ENCODE peak calls at places on chromosome 18, in eight cellular contexts. One of them, this sample, is unnamed.

GRCh38 chr18:58228762-58229161 is 184.7 kb downstream of the NEDD4L start:
- DNase-seq in activated gamma-delta T cell treated with Interleukin-2 at 50 U/mL for 16 hours: no peak
- DNase-seq in CD4-positive, alpha-beta T cell: no peak
- DNase-seq in ovary: no peak
- DNase-seq in HFFc6: no peak
- DNase-seq in NCI-H748 treated with DMSO at 0.1 percent for 48 hours: no peak
- DNase-seq in K562: no peak
- DNase-seq in left kidney: no peak
- DNase-seq in this sample: no peak

GRCh38 chr18:12882416-12882815 is 1.6 kb downstream of the PTPN2 start:
- DNase-seq in K562: no peak
- DNase-seq in HFFc6: no peak
- DNase-seq in ovary: no peak
- DNase-seq in activated gamma-delta T cell treated with Interleukin-2 at 50 U/mL for 16 hours: no peak
- DNase-seq in CD4-positive, alpha-beta T cell: no peak
- DNase-seq in left kidney: peak; percentile 24
- DNase-seq in NCI-H748 treated with DMSO at 0.1 percent for 48 hours: no peak
- DNase-seq in this sample: no peak

GRCh38 chr18:577606-578005 is 2.6 kb upstream of the CETN1 start:
- DNase-seq in CD4-positive, alpha-beta T cell: no peak
- DNase-seq in activated gamma-delta T cell treated with Interleukin-2 at 50 U/mL for 16 hours: no peak
- DNase-seq in ovary: no peak
- DNase-seq in NCI-H748 treated with DMSO at 0.1 percent for 48 hours: no peak
- DNase-seq in HFFc6: no peak
- DNase-seq in left kidney: peak; percentile 49
- DNase-seq in K562: no peak
- DNase-seq in this sample: no peak

GRCh38 chr18:58785171-58785805 is 79.4 kb upstream of the ZNF532 start:
- DNase-seq in ovary: no peak
- DNase-seq in NCI-H748 treated with DMSO at 0.1 percent for 48 hours: no peak
- DNase-seq in K562: no peak
- DNase-seq in left kidney: no peak
- DNase-seq in CD4-positive, alpha-beta T cell: no peak
- DNase-seq in HFFc6: peak; percentile 91
- DNase-seq in activated gamma-delta T cell treated with Interleukin-2 at 50 U/mL for 16 hours: no peak
- DNase-seq in this sample: peak; percentile 96

GRCh38 chr18:74013955-74014354 is 133.7 kb downstream of the FBXO15 start:
- DNase-seq in ovary: no peak
- DNase-seq in left kidney: peak; percentile 7
- DNase-seq in HFFc6: peak; percentile 74
- DNase-seq in NCI-H748 treated with DMSO at 0.1 percent for 48 hours: no peak
- DNase-seq in K562: no peak
- DNase-seq in activated gamma-delta T cell treated with Interleukin-2 at 50 U/mL for 16 hours: no peak
- DNase-seq in CD4-positive, alpha-beta T cell: no peak
- DNase-seq in this sample: peak; percentile 43

GRCh38 chr18:58466636-58467205 is 162.2 kb downstream of the ALPK2 start:
- DNase-seq in NCI-H748 treated with DMSO at 0.1 percent for 48 hours: no peak
- DNase-seq in ovary: no peak
- DNase-seq in K562: no peak
- DNase-seq in CD4-positive, alpha-beta T cell: no peak
- DNase-seq in HFFc6: no peak
- DNase-seq in left kidney: no peak
- DNase-seq in activated gamma-delta T cell treated with Interleukin-2 at 50 U/mL for 16 hours: no peak
- DNase-seq in this sample: no peak

GRCh38 chr18:6731197-6731596 is 1.7 kb downstream of the ARHGAP28 start:
- DNase-seq in left kidney: peak; percentile 35
- DNase-seq in activated gamma-delta T cell treated with Interleukin-2 at 50 U/mL for 16 hours: no peak
- DNase-seq in K562: no peak
- DNase-seq in CD4-positive, alpha-beta T cell: no peak
- DNase-seq in NCI-H748 treated with DMSO at 0.1 percent for 48 hours: peak; percentile 48
- DNase-seq in ovary: no peak
- DNase-seq in HFFc6: peak; percentile 45
- DNase-seq in this sample: no peak

GRCh38 chr18:55461843-55462242 is 126.1 kb downstream of the TCF4 start:
- DNase-seq in activated gamma-delta T cell treated with Interleukin-2 at 50 U/mL for 16 hours: no peak
- DNase-seq in NCI-H748 treated with DMSO at 0.1 percent for 48 hours: no peak
- DNase-seq in ovary: no peak
- DNase-seq in HFFc6: no peak
- DNase-seq in K562: no peak
- DNase-seq in CD4-positive, alpha-beta T cell: no peak
- DNase-seq in left kidney: peak; percentile 91
- DNase-seq in this sample: no peak

GRCh38 chr18:52439457-52439856 is 99.5 kb downstream of the DCC start:
- DNase-seq in ovary: no peak
- DNase-seq in CD4-positive, alpha-beta T cell: no peak
- DNase-seq in activated gamma-delta T cell treated with Interleukin-2 at 50 U/mL for 16 hours: no peak
- DNase-seq in NCI-H748 treated with DMSO at 0.1 percent for 48 hours: peak; percentile 71
- DNase-seq in HFFc6: no peak
- DNase-seq in left kidney: no peak
- DNase-seq in K562: no peak
- DNase-seq in this sample: no peak

GRCh38 chr18:49658871-49659378 is 97.1 kb downstream of the LIPG start:
- DNase-seq in CD4-positive, alpha-beta T cell: no peak
- DNase-seq in HFFc6: no peak
- DNase-seq in ovary: no peak
- DNase-seq in left kidney: no peak
- DNase-seq in K562: no peak
- DNase-seq in activated gamma-delta T cell treated with Interleukin-2 at 50 U/mL for 16 hours: no peak
- DNase-seq in NCI-H748 treated with DMSO at 0.1 percent for 48 hours: no peak
- DNase-seq in this sample: peak; percentile 1

GRCh38 chr18:48326901-48327675 is 82.1 kb downstream of the ZBTB7C start:
- DNase-seq in ovary: no peak
- DNase-seq in NCI-H748 treated with DMSO at 0.1 percent for 48 hours: no peak
- DNase-seq in activated gamma-delta T cell treated with Interleukin-2 at 50 U/mL for 16 hours: no peak
- DNase-seq in K562: no peak
- DNase-seq in HFFc6: peak; percentile 28
- DNase-seq in left kidney: no peak
- DNase-seq in CD4-positive, alpha-beta T cell: no peak
- DNase-seq in this sample: peak; percentile 21